ENCODE peak calls at places on chromosome 4, in ten cellular contexts. One of them, this sample, is unnamed.

GRCh38 chr4:25903905-25904747 is 9.9 kb upstream of the SMIM20 start:
- DNase-seq in heart left ventricle: no peak
- DNase-seq in ovary: no peak
- DNase-seq in lower leg skin: no peak
- DNase-seq in IMR-90: no peak
- DNase-seq in suprapubic skin: no peak
- DNase-seq in uterus: no peak
- DNase-seq in A549: no peak
- DNase-seq in GM12878: no peak
- DNase-seq in HCT116: no peak
- DNase-seq in this sample: no peak

GRCh38 chr4:20760053-20760452 is 59.8 kb downstream of the PACRGL start:
- DNase-seq in heart left ventricle: no peak
- DNase-seq in ovary: no peak
- DNase-seq in lower leg skin: no peak
- DNase-seq in IMR-90: no peak
- DNase-seq in suprapubic skin: no peak
- DNase-seq in uterus: no peak
- DNase-seq in A549: peak; percentile 1
- DNase-seq in GM12878: no peak
- DNase-seq in HCT116: no peak
- DNase-seq in this sample: no peak

GRCh38 chr4:165288639-165289428 is 38.6 kb upstream of the MSMO1 start:
- DNase-seq in heart left ventricle: no peak
- DNase-seq in ovary: no peak
- DNase-seq in lower leg skin: no peak
- DNase-seq in IMR-90: peak; percentile 75
- DNase-seq in suprapubic skin: no peak
- DNase-seq in uterus: no peak
- DNase-seq in A549: no peak
- DNase-seq in GM12878: no peak
- DNase-seq in HCT116: no peak
- DNase-seq in this sample: no peak

GRCh38 chr4:122167369-122167768 is 15.2 kb downstream of the BLTP1 start:
- DNase-seq in heart left ventricle: no peak
- DNase-seq in ovary: no peak
- DNase-seq in lower leg skin: no peak
- DNase-seq in IMR-90: no peak
- DNase-seq in suprapubic skin: no peak
- DNase-seq in uterus: no peak
- DNase-seq in A549: no peak
- DNase-seq in GM12878: no peak
- DNase-seq in HCT116: no peak
- DNase-seq in this sample: no peak

GRCh38 chr4:152594981-152595916 is 59.4 kb upstream of the FBXW7 start:
- DNase-seq in heart left ventricle: no peak
- DNase-seq in ovary: no peak
- DNase-seq in lower leg skin: no peak
- DNase-seq in IMR-90: no peak
- DNase-seq in suprapubic skin: no peak
- DNase-seq in uterus: no peak
- DNase-seq in A549: no peak
- DNase-seq in GM12878: peak; percentile 40
- DNase-seq in HCT116: no peak
- DNase-seq in this sample: no peak

GRCh38 chr4:77010841-77011354 is 61.3 kb downstream of the SEPTIN11 start:
- DNase-seq in heart left ventricle: no peak
- DNase-seq in ovary: no peak
- DNase-seq in lower leg skin: no peak
- DNase-seq in IMR-90: peak; percentile 86
- DNase-seq in suprapubic skin: no peak
- DNase-seq in uterus: no peak
- DNase-seq in A549: no peak
- DNase-seq in GM12878: no peak
- DNase-seq in HCT116: no peak
- DNase-seq in this sample: peak; percentile 25

GRCh38 chr4:152665691-152666410 is 13.9 kb downstream of the TMEM154 start:
- DNase-seq in heart left ventricle: no peak
- DNase-seq in ovary: no peak
- DNase-seq in lower leg skin: no peak
- DNase-seq in IMR-90: no peak
- DNase-seq in suprapubic skin: no peak
- DNase-seq in uterus: no peak
- DNase-seq in A549: no peak
- DNase-seq in GM12878: no peak
- DNase-seq in HCT116: no peak
- DNase-seq in this sample: no peak

GRCh38 chr4:1520145-1520661 is 114.0 kb upstream of the NKX1-1 start:
- DNase-seq in heart left ventricle: peak; percentile 49
- DNase-seq in ovary: no peak
- DNase-seq in lower leg skin: no peak
- DNase-seq in IMR-90: no peak
- DNase-seq in suprapubic skin: no peak
- DNase-seq in uterus: no peak
- DNase-seq in A549: no peak
- DNase-seq in GM12878: no peak
- DNase-seq in HCT116: no peak
- DNase-seq in this sample: no peak

GRCh38 chr4:64584981-64585557 is 175.8 kb upstream of the TECRL start:
- DNase-seq in heart left ventricle: no peak
- DNase-seq in ovary: no peak
- DNase-seq in lower leg skin: no peak
- DNase-seq in IMR-90: peak; percentile 6
- DNase-seq in suprapubic skin: no peak
- DNase-seq in uterus: no peak
- DNase-seq in A549: peak; percentile 46
- DNase-seq in GM12878: no peak
- DNase-seq in HCT116: peak; percentile 3
- DNase-seq in this sample: no peak

GRCh38 chr4:154030747-154031146 is 241.9 kb upstream of the SFRP2 start:
- DNase-seq in heart left ventricle: no peak
- DNase-seq in ovary: no peak
- DNase-seq in lower leg skin: no peak
- DNase-seq in IMR-90: no peak
- DNase-seq in suprapubic skin: no peak
- DNase-seq in uterus: no peak
- DNase-seq in A549: no peak
- DNase-seq in GM12878: no peak
- DNase-seq in HCT116: no peak
- DNase-seq in this sample: no peak

GRCh38 chr4:154086247-154086646 is 297.4 kb upstream of the SFRP2 start:
- DNase-seq in heart left ventricle: no peak
- DNase-seq in ovary: no peak
- DNase-seq in lower leg skin: no peak
- DNase-seq in IMR-90: no peak
- DNase-seq in suprapubic skin: no peak
- DNase-seq in uterus: no peak
- DNase-seq in A549: peak; percentile 36
- DNase-seq in GM12878: no peak
- DNase-seq in HCT116: no peak
- DNase-seq in this sample: no peak

GRCh38 chr4:109990307-109991257 is 77.9 kb downstream of the EGF start:
- DNase-seq in heart left ventricle: no peak
- DNase-seq in ovary: no peak
- DNase-seq in lower leg skin: no peak
- DNase-seq in IMR-90: no peak
- DNase-seq in suprapubic skin: no peak
- DNase-seq in uterus: no peak
- DNase-seq in A549: no peak
- DNase-seq in GM12878: peak; percentile 87
- DNase-seq in HCT116: no peak
- DNase-seq in this sample: no peak

GRCh38 chr4:41991916-41992767 is 1.8 kb downstream of the SLC30A9 start:
- DNase-seq in heart left ventricle: no peak
- DNase-seq in ovary: no peak
- DNase-seq in lower leg skin: no peak
- DNase-seq in IMR-90: peak; percentile 23
- DNase-seq in suprapubic skin: no peak
- DNase-seq in uterus: no peak
- DNase-seq in A549: no peak
- DNase-seq in GM12878: no peak
- DNase-seq in HCT116: no peak
- DNase-seq in this sample: no peak

GRCh38 chr4:100420571-100420970 is 97.3 kb downstream of the EMCN start:
- DNase-seq in heart left ventricle: no peak
- DNase-seq in ovary: no peak
- DNase-seq in lower leg skin: no peak
- DNase-seq in IMR-90: peak; percentile 4
- DNase-seq in suprapubic skin: no peak
- DNase-seq in uterus: no peak
- DNase-seq in A549: no peak
- DNase-seq in GM12878: no peak
- DNase-seq in HCT116: no peak
- DNase-seq in this sample: no peak

GRCh38 chr4:139416073-139416673 is 37.7 kb upstream of the RAB33B start:
- DNase-seq in heart left ventricle: no peak
- DNase-seq in ovary: no peak
- DNase-seq in lower leg skin: no peak
- DNase-seq in IMR-90: peak; percentile 67
- DNase-seq in suprapubic skin: no peak
- DNase-seq in uterus: no peak
- DNase-seq in A549: peak; percentile 51
- DNase-seq in GM12878: no peak
- DNase-seq in HCT116: peak; percentile 34
- DNase-seq in this sample: no peak

GRCh38 chr4:123599920-123600394 is 203.4 kb downstream of the SPRY1 start:
- DNase-seq in heart left ventricle: peak; percentile 73
- DNase-seq in ovary: peak; percentile 65
- DNase-seq in lower leg skin: peak; percentile 94
- DNase-seq in IMR-90: peak; percentile 5
- DNase-seq in suprapubic skin: peak; percentile 87
- DNase-seq in uterus: peak; percentile 47
- DNase-seq in A549: no peak
- DNase-seq in GM12878: peak; percentile 85
- DNase-seq in HCT116: no peak
- DNase-seq in this sample: no peak
- TF ChIP-seq POLR2A in heart left ventricle: no peak
- TF ChIP-seq POLR2A in ovary: no peak
- TF ChIP-seq POLR2A in lower leg skin: no peak
- TF ChIP-seq POLR2A in IMR-90: no peak
- TF ChIP-seq POLR2A in suprapubic skin: no peak
- TF ChIP-seq POLR2A in uterus: no peak
- TF ChIP-seq POLR2A in A549: no peak
- TF ChIP-seq POLR2A in GM12878: no peak
- TF ChIP-seq POLR2A in HCT116: no peak
- TF ChIP-seq POLR2A in this sample: no peak

DNA sequence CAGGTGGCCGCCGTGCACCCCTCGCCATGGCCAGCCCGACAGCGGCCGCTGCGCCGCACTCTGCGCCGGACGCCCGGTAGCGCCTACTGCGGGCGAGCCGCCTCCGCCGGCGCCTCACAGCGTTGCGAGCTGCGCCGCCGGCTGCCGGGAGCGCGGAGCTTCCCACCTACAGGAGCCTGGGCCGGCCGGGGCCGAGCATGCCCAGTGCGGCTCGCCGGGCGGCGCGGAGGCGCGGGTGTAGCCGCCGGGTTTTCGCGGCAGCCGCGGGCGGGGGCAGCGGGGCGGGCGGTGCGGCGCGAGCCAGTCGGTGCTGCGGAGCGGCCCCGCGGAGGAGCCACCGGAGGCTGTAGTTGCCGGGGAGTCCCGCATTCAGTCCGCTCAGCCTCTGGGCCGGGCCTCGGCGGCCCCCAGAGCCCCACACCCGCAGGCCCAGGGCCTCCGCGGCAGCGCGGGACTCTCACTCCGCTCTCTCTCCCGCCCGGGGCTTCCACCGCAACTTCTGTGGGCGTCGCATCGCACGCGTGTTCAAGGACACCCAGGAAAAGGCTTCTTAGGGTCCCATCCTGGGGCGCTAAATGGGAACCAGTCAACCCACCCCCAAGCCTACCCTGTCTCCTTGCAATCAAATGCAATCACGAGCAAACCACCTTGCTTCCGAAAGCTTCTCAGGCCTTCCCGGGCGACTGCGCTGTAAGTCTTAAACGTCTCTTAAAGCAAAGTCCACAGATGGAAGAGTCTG is at the start of gene MFAP3L:
- DNase-seq in heart left ventricle: peak; percentile 91
- DNase-seq in ovary: peak; percentile 81
- DNase-seq in lower leg skin: peak; percentile 97
- DNase-seq in IMR-90: peak; percentile 84
- DNase-seq in suprapubic skin: peak; percentile 90
- DNase-seq in uterus: peak; percentile 80
- DNase-seq in A549: peak; percentile 80
- DNase-seq in GM12878: no peak
- DNase-seq in HCT116: peak; percentile 75
- DNase-seq in this sample: peak; percentile 67
- TF ChIP-seq POLR2A in heart left ventricle: no peak
- TF ChIP-seq POLR2A in ovary: peak; percentile 35
- TF ChIP-seq POLR2A in lower leg skin: no peak
- TF ChIP-seq POLR2A in IMR-90: no peak
- TF ChIP-seq POLR2A in suprapubic skin: peak; percentile 58
- TF ChIP-seq POLR2A in uterus: peak; percentile 87
- TF ChIP-seq POLR2A in A549: no peak
- TF ChIP-seq POLR2A in GM12878: peak; percentile 58
- TF ChIP-seq POLR2A in HCT116: peak; percentile 50
- TF ChIP-seq POLR2A in this sample: peak; percentile 62

GRCh38 chr4:6269651-6270511 is at the start of gene WFS1:
- DNase-seq in heart left ventricle: peak; percentile 99
- DNase-seq in ovary: peak; percentile 99
- DNase-seq in lower leg skin: peak; percentile 100
- DNase-seq in IMR-90: peak; percentile 97
- DNase-seq in suprapubic skin: peak; percentile 98
- DNase-seq in uterus: peak; percentile 99
- DNase-seq in A549: peak; percentile 97
- DNase-seq in GM12878: peak; percentile 82
- DNase-seq in HCT116: peak; percentile 94
- DNase-seq in this sample: peak; percentile 100
- TF ChIP-seq POLR2A in heart left ventricle: peak; percentile 82
- TF ChIP-seq POLR2A in ovary: peak; percentile 76
- TF ChIP-seq POLR2A in lower leg skin: no peak
- TF ChIP-seq POLR2A in IMR-90: peak; percentile 48
- TF ChIP-seq POLR2A in suprapubic skin: no peak
- TF ChIP-seq POLR2A in uterus: peak; percentile 94
- TF ChIP-seq POLR2A in A549: peak; percentile 60
- TF ChIP-seq POLR2A in GM12878: peak; percentile 69
- TF ChIP-seq POLR2A in HCT116: peak; percentile 40
- TF ChIP-seq POLR2A in this sample: peak; percentile 88

DNA sequence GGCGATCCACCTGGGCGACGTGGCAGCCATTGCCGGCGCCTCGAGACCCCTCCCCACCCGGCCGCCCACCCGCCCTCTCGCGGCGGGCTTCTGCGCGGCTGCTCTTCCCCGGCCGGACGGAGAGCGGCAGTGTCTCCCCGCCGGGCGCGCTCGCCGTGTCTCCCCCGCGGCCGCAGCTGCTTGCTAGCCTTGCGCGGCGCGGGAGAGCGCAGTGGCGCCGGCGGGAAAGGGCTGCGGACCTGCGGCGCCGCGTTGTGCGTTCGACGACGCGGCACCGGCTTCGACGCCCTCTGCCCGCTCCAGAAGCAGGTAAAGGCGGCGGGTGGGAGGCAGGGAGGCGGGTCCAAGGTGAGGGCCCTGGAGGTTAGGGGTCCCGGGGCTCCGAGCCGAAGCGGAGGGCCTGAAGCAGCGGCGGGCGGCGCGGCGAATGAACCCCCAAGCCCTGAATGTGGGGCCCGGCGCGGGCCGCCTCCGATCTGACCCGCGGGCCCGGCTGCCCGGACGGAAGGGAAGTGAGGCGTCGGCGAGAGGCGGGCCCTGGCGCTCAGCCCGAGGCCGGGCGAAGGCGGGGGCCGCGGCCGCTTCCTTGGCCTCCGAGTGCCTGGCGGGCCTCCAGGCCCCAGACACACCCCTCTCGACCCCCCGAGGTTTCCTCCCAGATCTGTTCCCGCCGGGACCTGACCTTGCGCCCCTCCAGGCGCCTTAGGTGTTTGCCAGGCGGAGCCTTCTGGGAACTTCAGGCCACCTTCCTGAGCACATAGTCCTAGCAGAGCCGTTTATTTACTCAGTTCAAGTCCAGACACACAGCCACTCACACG is at the start of gene N4BP2:
- DNase-seq in heart left ventricle: peak; percentile 87
- DNase-seq in ovary: peak; percentile 86
- DNase-seq in lower leg skin: peak; percentile 96
- DNase-seq in IMR-90: peak; percentile 68
- DNase-seq in suprapubic skin: peak; percentile 88
- DNase-seq in uterus: peak; percentile 77
- DNase-seq in A549: peak; percentile 91
- DNase-seq in GM12878: peak; percentile 5
- DNase-seq in HCT116: peak; percentile 57
- DNase-seq in this sample: peak; percentile 42
- TF ChIP-seq POLR2A in heart left ventricle: peak; percentile 56
- TF ChIP-seq POLR2A in ovary: peak; percentile 80
- TF ChIP-seq POLR2A in lower leg skin: peak; percentile 64
- TF ChIP-seq POLR2A in IMR-90: peak; percentile 80
- TF ChIP-seq POLR2A in suprapubic skin: peak; percentile 79
- TF ChIP-seq POLR2A in uterus: peak; percentile 91
- TF ChIP-seq POLR2A in A549: peak; percentile 46
- TF ChIP-seq POLR2A in GM12878: peak; percentile 80
- TF ChIP-seq POLR2A in HCT116: no peak
- TF ChIP-seq POLR2A in this sample: peak; percentile 46